ENCODE peak calls at places on chromosome 14, in ten cellular contexts. Z, F, Y, M, H, J, X, D, Q and T are unnamed samples.
A peak's percentile ranks its signal among the peaks of the same experiment; 100 is the strongest.

GRCh38 chr14:32311294-32312009 is 17.6 kb upstream of the AKAP6 start:
- DNase-seq in Z (no peak), F (no peak), Y (no peak), M (no peak), H (no peak), J (no peak), X (no peak), D (no peak), Q (no peak), T (no peak)

GRCh38 chr14:88682495-88683114 is 110.1 kb downstream of the EML5 start:
- DNase-seq in Z (no peak), F (no peak), Y (no peak), M (no peak), H (no peak), J (no peak), X (no peak), D (no peak), Q (no peak), T (no peak)

GRCh38 chr14:64754685-64755084 is 50.5 kb downstream of the PLEKHG3 start:
- DNase-seq in Z (no peak), F (no peak), Y (no peak), M (no peak), H (no peak), J (no peak), X (no peak), D (no peak), Q (no peak), T (no peak)

GRCh38 chr14:71165121-71165574 is 257.9 kb downstream of the PCNX1 start:
- DNase-seq in Z (no peak), F (no peak), Y (peak; percentile 44), M (no peak), H (no peak), J (no peak), X (peak; percentile 32), D (no peak), Q (no peak), T (no peak)

GRCh38 chr14:102924632-102925588 is 2.4 kb downstream of the AMN start:
- DNase-seq in Z (no peak), F (no peak), Y (no peak), M (no peak), H (no peak), J (no peak), X (no peak), D (no peak), Q (no peak), T (no peak)

GRCh38 chr14:94517248-94517640 is 8.0 kb upstream of the SERPINA12 start:
- DNase-seq in Z (no peak), F (no peak), Y (no peak), M (no peak), H (no peak), J (no peak), X (no peak), D (no peak), Q (no peak), T (no peak)

GRCh38 chr14:83163016-83163415 is 1629.4 kb upstream of the SEL1L start:
- DNase-seq in Z (no peak), F (no peak), Y (no peak), M (no peak), H (no peak), J (no peak), X (no peak), D (no peak), Q (no peak), T (no peak)

GRCh38 chr14:20606190-20606901 is 15.2 kb upstream of the RNASE12 start:
- DNase-seq in Z (no peak), F (peak; percentile 11), Y (peak; percentile 25), M (no peak), H (no peak), J (no peak), X (peak; percentile 73), D (no peak), Q (no peak), T (no peak)

GRCh38 chr14:98138666-98139065 is 1133.3 kb downstream of the BCL11B start:
- DNase-seq in Z (peak; percentile 57), F (peak; percentile 21), Y (no peak), M (no peak), H (no peak), J (peak; percentile 6), X (peak; percentile 59), D (no peak), Q (peak; percentile 45), T (peak; percentile 31)

GRCh38 chr14:23112359-23113178 is 6.5 kb downstream of the CEBPE start:
- DNase-seq in Z (no peak), F (no peak), Y (no peak), M (no peak), H (no peak), J (no peak), X (peak; percentile 99), D (no peak), Q (no peak), T (no peak)

GRCh38 chr14:71725802-71726638 is 206.2 kb upstream of the RGS6 start:
- DNase-seq in Z (no peak), F (peak; percentile 80), Y (peak; percentile 34), M (peak; percentile 85), H (no peak), J (no peak), X (peak; percentile 57), D (no peak), Q (no peak), T (no peak)

GRCh38 chr14:75242546-75243273 is 35.9 kb upstream of the FOS start:
- DNase-seq in Z (no peak), F (peak; percentile 77), Y (no peak), M (peak; percentile 97), H (no peak), J (no peak), X (no peak), D (no peak), Q (no peak), T (no peak)

GRCh38 chr14:52589646-52590045 is 37.0 kb downstream of the GPR137C start:
- DNase-seq in Z (no peak), F (no peak), Y (no peak), M (no peak), H (no peak), J (no peak), X (no peak), D (no peak), Q (no peak), T (no peak)

GRCh38 chr14:90740946-90741681 is 75.1 kb downstream of the TTC7B start:
- DNase-seq in Z (no peak), F (no peak), Y (no peak), M (no peak), H (no peak), J (no peak), X (no peak), D (no peak), Q (no peak), T (no peak)

GRCh38 chr14:100532916-100533630 is 54.1 kb downstream of the BEGAIN start:
- DNase-seq in Z (no peak), F (peak; percentile 59), Y (peak; percentile 43), M (no peak), H (peak; percentile 28), J (no peak), X (peak; percentile 88), D (peak; percentile 51), Q (no peak), T (no peak)